ENCODE peak calls at places on chromosomes 1 and 21, in six cellular contexts. Y, Z, N, V, R and G are unnamed samples.

GRCh38 chr1:60069691-60070090 is 3.9 kb downstream of the C1orf87 start:
- DNase-seq in Y (no peak), Z (no peak), N (no peak), V (no peak), R (no peak), G (no peak)

GRCh38 chr1:168465942-168466702 is 77.7 kb downstream of the XCL2 start:
- DNase-seq in Y (peak), Z (peak), N (no peak), V (peak), R (peak), G (no peak)

GRCh38 chr1:66298427-66298826 is 235.5 kb upstream of the SGIP1 start:
- DNase-seq in Y (peak), Z (no peak), N (no peak), V (no peak), R (no peak), G (no peak)

GRCh38 chr1:54708385-54708784 is 7.3 kb upstream of the TTC4 start:
- DNase-seq in Y (no peak), Z (no peak), N (no peak), V (no peak), R (no peak), G (no peak)

GRCh38 chr1:168509204-168509603 is 34.6 kb downstream of the XCL2 start:
- DNase-seq in Y (no peak), Z (no peak), N (no peak), V (no peak), R (no peak), G (no peak)

GRCh38 chr1:11053758-11054137 is 6.1 kb downstream of the SRM start:
- DNase-seq in Y (no peak), Z (no peak), N (no peak), V (peak), R (no peak), G (no peak)

GRCh38 chr1:211333906-211334305 is 7.3 kb downstream of the TRAF5 start:
- DNase-seq in Y (no peak), Z (no peak), N (no peak), V (no peak), R (no peak), G (no peak)

GRCh38 chr1:228370941-228371740 is 35.5 kb downstream of the TRIM11 start:
- DNase-seq in Y (no peak), Z (peak), N (no peak), V (no peak), R (peak), G (peak)

GRCh38 chr1:24872446-24872845 is 57.6 kb downstream of the RUNX3 start:
- DNase-seq in Y (no peak), Z (no peak), N (no peak), V (no peak), R (no peak), G (no peak)

GRCh38 chr1:33949570-33949969 is 85.7 kb downstream of the HMGB4 start:
- DNase-seq in Y (no peak), Z (no peak), N (no peak), V (no peak), R (no peak), G (no peak)

GRCh38 chr21:46118305-46118870 is 20.5 kb downstream of the COL6A2 start:
- DNase-seq in Y (no peak), Z (peak), N (no peak), V (no peak), R (peak), G (peak)

GRCh38 chr21:37592496-37592895 is 225.9 kb downstream of the DYRK1A start:
- DNase-seq in Y (no peak), Z (no peak), N (no peak), V (no peak), R (no peak), G (no peak)

GRCh38 chr1:64470670-64471217 is 815 bp downstream of the CACHD1 start:
- DNase-seq in Y (peak), Z (peak), N (peak), V (no peak), R (peak), G (peak)

GRCh38 chr1:43348809-43349593 is 9.8 kb upstream of the CDC20 start:
- DNase-seq in Y (peak), Z (peak), N (peak), V (no peak), R (peak), G (no peak)

GRCh38 chr1:212302745-212303383 is 17.7 kb downstream of the PPP2R5A start:
- DNase-seq in Y (no peak), Z (no peak), N (no peak), V (no peak), R (no peak), G (no peak)

GRCh38 chr1:113652773-113653172 is 106.5 kb downstream of the PHTF1 start:
- DNase-seq in Y (no peak), Z (no peak), N (no peak), V (no peak), R (no peak), G (no peak)

GRCh38 chr1:25990702-25991395 is 7.0 kb downstream of the PAFAH2 start:
- DNase-seq in Y (no peak), Z (no peak), N (no peak), V (no peak), R (no peak), G (no peak)

GRCh38 chr1:52641307-52641706 is 8.3 kb downstream of the SHISAL2A start:
- DNase-seq in Y (no peak), Z (no peak), N (no peak), V (no peak), R (no peak), G (no peak)

GRCh38 chr1:235336903-235337302 is 8.5 kb downstream of the GGPS1 start:
- DNase-seq in Y (no peak), Z (no peak), N (no peak), V (no peak), R (no peak), G (no peak)

GRCh38 chr21:44496900-44497550 is 41.7 kb downstream of the LRRC3 start:
- DNase-seq in Y (no peak), Z (no peak), N (no peak), V (no peak), R (no peak), G (no peak)

GRCh38 chr1:52238474-52238873 is 96.6 kb downstream of the ZFYVE9 start:
- DNase-seq in Y (no peak), Z (no peak), N (no peak), V (no peak), R (no peak), G (no peak)

GRCh38 chr1:160163612-160164011 is 12.2 kb downstream of the ATP1A4 start:
- DNase-seq in Y (no peak), Z (no peak), N (peak), V (peak), R (no peak), G (no peak)

GRCh38 chr1:151443846-151444790 is 15.2 kb downstream of the POGZ start:
- DNase-seq in Y (peak), Z (peak), N (peak), V (peak), R (peak), G (peak)

GRCh38 chr1:25621876-25622275 is 5.3 kb downstream of the MAN1C1 start:
- DNase-seq in Y (no peak), Z (no peak), N (no peak), V (no peak), R (no peak), G (no peak)

GRCh38 chr1:56551691-56552090 is 27.7 kb downstream of the PLPP3 start:
- DNase-seq in Y (no peak), Z (no peak), N (no peak), V (no peak), R (no peak), G (no peak)

GRCh38 chr1:203276916-203277535 is 28.3 kb upstream of the BTG2 start:
- DNase-seq in Y (no peak), Z (no peak), N (no peak), V (no peak), R (peak), G (no peak)

GRCh38 chr1:240562111-240562590 is 49.8 kb downstream of the GREM2 start:
- DNase-seq in Y (no peak), Z (no peak), N (no peak), V (no peak), R (no peak), G (no peak)

GRCh38 chr1:151596166-151596933 is 15.5 kb upstream of the SNX27 start:
- DNase-seq in Y (no peak), Z (no peak), N (peak), V (peak), R (no peak), G (no peak)

GRCh38 chr1:234619794-234620247 is 9.8 kb upstream of the IRF2BP2 start:
- DNase-seq in Y (no peak), Z (no peak), N (peak), V (no peak), R (no peak), G (no peak)

GRCh38 chr1:36728846-36729245 is 246.1 kb upstream of the CSF3R start:
- DNase-seq in Y (no peak), Z (no peak), N (no peak), V (no peak), R (no peak), G (no peak)

GRCh38 chr1:146036990-146037646 is 15.6 kb upstream of the HJV start:
- DNase-seq in Y (peak), Z (peak), N (peak), V (peak), R (peak), G (peak)
- TF ChIP-seq POLR2A in Y (no peak), Z (no peak), N (no peak), V (no peak), R (no peak), G (no peak)

DNA sequence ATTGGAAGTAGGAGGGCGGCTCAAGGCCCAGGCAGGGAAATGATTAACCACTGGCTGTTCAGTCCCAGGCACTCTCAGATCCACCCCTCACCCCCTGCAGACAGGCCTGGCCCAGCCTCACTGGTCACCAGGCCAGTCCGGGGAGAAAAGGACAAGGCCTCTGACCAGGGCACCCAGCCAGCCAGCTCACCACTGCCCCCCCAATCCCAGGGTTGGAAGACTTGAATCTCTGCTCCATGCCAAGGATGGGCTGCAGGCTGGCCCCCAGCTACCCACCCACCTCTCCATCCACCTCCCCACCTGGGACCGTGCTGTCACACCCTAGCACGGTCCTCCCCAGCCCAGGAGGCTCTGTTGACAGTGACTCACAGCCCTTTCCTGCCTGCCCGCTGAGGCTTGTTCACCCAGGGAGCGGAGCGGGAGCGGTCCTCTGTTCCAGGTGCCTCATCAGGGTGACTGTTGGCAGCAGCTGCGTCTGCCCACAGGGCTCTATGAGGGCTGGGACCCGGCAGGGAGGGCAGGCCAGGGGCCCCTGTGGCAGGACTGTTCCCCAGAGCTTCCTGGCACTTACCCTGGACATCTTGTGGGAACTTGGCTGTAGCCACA is 2.2 kb downstream of the LAD1 start:
- DNase-seq in Y (peak), Z (peak), N (peak), V (no peak), R (no peak), G (no peak)
- TF ChIP-seq POLR2A in Y (peak), Z (no peak), N (no peak), V (no peak), R (no peak), G (no peak)

GRCh38 chr1:40040511-40041465 is at the start of gene CAP1:
- DNase-seq in Y (peak), Z (peak), N (peak), V (peak), R (peak), G (peak)
- TF ChIP-seq POLR2A in Y (peak), Z (no peak), N (peak), V (no peak), R (no peak), G (peak)

GRCh38 chr1:202143768-202144509 is 598 bp downstream of the ARL8A start:
- DNase-seq in Y (no peak), Z (no peak), N (no peak), V (peak), R (peak), G (peak)

GRCh38 chr1:202145325-202146140 is 996 bp upstream of the ARL8A start:
- DNase-seq in Y (no peak), Z (no peak), N (no peak), V (peak), R (no peak), G (no peak)

GRCh38 chr1:202143011-202143767 is 1.3 kb downstream of the ARL8A start:
- DNase-seq in Y (no peak), Z (no peak), N (no peak), V (peak), R (peak), G (no peak)

GRCh38 chr1:202146279-202146678 is 1.7 kb upstream of the ARL8A start:
- DNase-seq in Y (no peak), Z (no peak), N (no peak), V (no peak), R (no peak), G (no peak)

DNA sequence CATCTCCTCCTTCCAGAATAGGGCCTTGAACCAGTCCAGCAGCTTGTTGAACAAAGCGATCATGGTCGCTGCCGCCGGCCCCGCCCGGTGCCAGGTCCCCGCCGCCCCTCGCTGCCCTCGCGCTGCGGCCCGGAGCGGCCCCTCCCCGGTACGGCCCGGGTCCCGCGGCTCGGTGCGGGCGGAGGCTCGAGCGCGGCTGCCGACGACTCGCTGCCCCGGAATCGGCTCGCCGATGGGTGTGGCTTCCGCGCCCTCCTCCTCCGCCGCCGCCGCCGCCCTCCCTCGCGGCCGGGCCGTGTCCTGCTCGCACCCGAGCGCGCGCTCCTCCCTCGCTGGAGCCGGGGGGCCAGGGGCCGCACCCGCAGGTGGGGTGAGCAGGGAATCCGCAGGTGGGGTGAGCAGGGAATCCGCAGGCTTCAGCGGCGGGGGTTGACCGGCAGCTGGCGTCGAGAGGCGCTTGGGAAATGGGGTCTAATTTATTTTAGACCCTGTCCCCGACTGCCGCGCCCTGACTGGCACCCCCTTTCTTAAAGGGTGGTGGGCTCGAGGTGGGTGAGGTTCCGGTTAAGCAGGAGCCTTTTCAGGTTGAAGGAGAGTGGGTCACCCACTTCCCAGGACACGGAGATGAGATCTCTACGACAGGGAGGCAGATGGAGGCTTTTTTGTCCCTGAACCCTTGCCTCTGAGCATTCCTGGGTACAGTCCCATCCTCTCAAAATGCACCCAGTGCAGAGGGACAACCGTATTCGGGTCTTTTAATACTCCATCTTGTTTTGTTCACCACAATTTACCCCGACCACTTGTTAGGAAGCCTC is at the start of gene ARL8A:
- DNase-seq in Y (peak), Z (peak), N (peak), V (peak), R (peak), G (peak)
- TF ChIP-seq POLR2A in Y (peak), Z (peak), N (peak), V (peak), R (peak), G (no peak)

GRCh38 chr1:207910678-207911354 is at the start of gene CD34:
- DNase-seq in Y (no peak), Z (no peak), N (no peak), V (no peak), R (peak), G (no peak)
- TF ChIP-seq POLR2A in Y (no peak), Z (no peak), N (no peak), V (no peak), R (no peak), G (no peak)

GRCh38 chr1:186960866-186961265 is 132.1 kb downstream of the PLA2G4A start:
- DNase-seq in Y (no peak), Z (no peak), N (no peak), V (no peak), R (no peak), G (no peak)

GRCh38 chr1:186953876-186954275 is 125.1 kb downstream of the PLA2G4A start:
- DNase-seq in Y (no peak), Z (no peak), N (no peak), V (no peak), R (no peak), G (no peak)

GRCh38 chr1:186957339-186957738 is 128.6 kb downstream of the PLA2G4A start:
- DNase-seq in Y (no peak), Z (no peak), N (no peak), V (no peak), R (no peak), G (no peak)

DNA sequence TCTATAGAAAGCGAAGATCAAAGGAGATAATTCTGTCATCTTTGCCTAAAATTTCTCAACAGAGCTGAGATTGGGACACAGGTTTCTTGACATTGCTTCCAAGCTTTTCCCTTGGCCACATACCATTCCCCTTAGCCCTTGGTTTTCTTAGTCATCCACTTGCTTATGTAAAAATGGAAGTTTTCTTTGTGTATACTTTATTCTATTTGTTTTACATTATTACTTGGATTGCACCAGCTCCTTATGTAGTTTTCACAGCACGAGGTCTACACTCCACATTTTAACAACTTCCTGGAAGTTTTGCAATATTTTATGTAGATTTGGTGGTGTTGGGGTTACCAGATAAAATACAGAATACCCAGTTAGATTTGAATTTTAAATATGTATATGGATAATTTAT is 129.8 kb downstream of the PLA2G4A start:
- DNase-seq in Y (no peak), Z (no peak), N (peak), V (no peak), R (no peak), G (no peak)
- TF ChIP-seq POLR2A in Y (no peak), Z (no peak), N (no peak), V (no peak), R (no peak), G (no peak)

DNA sequence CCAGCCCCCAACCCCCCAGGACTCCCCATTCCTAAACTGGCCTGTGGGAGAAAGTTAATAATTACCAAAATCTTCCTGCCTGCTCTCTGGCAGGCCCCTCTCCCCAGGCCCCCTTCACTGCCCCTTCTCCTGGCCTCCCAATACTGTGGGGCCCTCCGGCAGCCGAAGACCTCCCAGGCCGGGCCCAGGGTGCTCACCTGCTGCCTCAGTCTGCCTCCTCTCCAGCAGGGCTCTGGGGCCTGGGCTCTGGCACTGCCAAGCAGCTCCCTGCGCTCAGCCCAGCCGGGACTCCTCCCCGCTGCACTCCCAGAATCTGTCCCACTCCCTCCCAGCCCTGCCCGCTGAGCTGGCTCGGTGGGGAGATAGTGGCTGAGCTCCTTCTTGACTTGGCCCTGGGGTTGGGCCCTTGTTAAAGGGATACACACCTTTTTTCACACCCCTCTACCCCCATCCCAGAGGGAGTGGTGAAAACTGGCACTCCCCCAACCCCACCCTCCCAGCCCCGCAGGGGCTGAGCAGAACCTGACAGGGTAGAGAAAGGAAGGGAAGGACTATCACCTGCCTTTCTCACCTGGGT is at the start of gene S100A16:
- DNase-seq in Y (peak), Z (peak), N (peak), V (no peak), R (peak), G (no peak)
- TF ChIP-seq POLR2A in Y (peak), Z (no peak), N (peak), V (no peak), R (peak), G (no peak)

GRCh38 chr1:182962554-182963115 is 9.7 kb upstream of the SHCBP1L start:
- DNase-seq in Y (peak), Z (peak), N (peak), V (peak), R (peak), G (peak)
- TF ChIP-seq POLR2A in Y (peak), Z (no peak), N (peak), V (no peak), R (peak), G (peak)

GRCh38 chr1:145985502-145986439 is 10.6 kb downstream of the TXNIP start:
- DNase-seq in Y (no peak), Z (peak), N (peak), V (no peak), R (no peak), G (no peak)
- TF ChIP-seq POLR2A in Y (no peak), Z (no peak), N (no peak), V (peak), R (no peak), G (no peak)

GRCh38 chr1:214261206-214262123 is 19.5 kb upstream of the SMYD2 start:
- DNase-seq in Y (peak), Z (peak), N (peak), V (peak), R (peak), G (no peak)
- TF ChIP-seq POLR2A in Y (no peak), Z (no peak), N (no peak), V (no peak), R (no peak), G (no peak)